ENCODE peak calls at places on chromosomes 13 and 19, in six cellular contexts. M, H, G, I, L and Q are unnamed samples.
A peak's percentile ranks its signal among the peaks of the same experiment; 100 is the strongest.

GRCh38 chr19:6062274-6062673 is 48.0 kb downstream of the RFX2 start:
- DNase-seq in L (peak; percentile 60), G (no peak), M (peak; percentile 81), I (no peak), H (peak; percentile 52), Q (peak; percentile 40)

GRCh38 chr19:19170053-19170945 is at the start of gene MEF2B:
- DNase-seq in H (no peak), L (peak; percentile 40), M (peak; percentile 80), G (peak; percentile 18), I (peak; percentile 96), Q (peak; percentile 44)

GRCh38 chr13:99131410-99131809 is 69.2 kb upstream of the UBAC2 start:
- DNase-seq in L (no peak), G (no peak), H (no peak), M (no peak), I (no peak), Q (no peak)

GRCh38 chr13:46184277-46184699 is 2.3 kb upstream of the LCP1 start:
- DNase-seq in G (peak; percentile 22), H (no peak), M (peak; percentile 63), I (peak; percentile 24), L (peak; percentile 11), Q (peak; percentile 19)

GRCh38 chr13:70623260-70623659 is 515.0 kb upstream of the KLHL1 start:
- DNase-seq in L (peak; percentile 5), M (no peak), I (peak; percentile 12), G (no peak), H (no peak), Q (peak; percentile 36)

GRCh38 chr19:1063909-1064660 is 2.9 kb upstream of the ARHGAP45 start:
- DNase-seq in G (no peak), L (no peak), I (no peak), H (no peak), M (no peak), Q (no peak)

GRCh38 chr13:78147905-78148304 is 229.3 kb upstream of the EDNRB start:
- DNase-seq in L (peak; percentile 67), H (no peak), I (no peak), M (no peak), G (peak; percentile 1), Q (peak; percentile 89)

GRCh38 chr19:39845621-39846175 is 481 bp downstream of the FBL start:
- DNase-seq in M (no peak), G (no peak), I (peak; percentile 73), L (no peak), H (no peak), Q (no peak)

GRCh38 chr13:21668665-21669599 is 1.9 kb upstream of the FGF9 start:
- DNase-seq in M (peak; percentile 64), I (peak; percentile 27), L (peak; percentile 24), G (no peak), H (no peak), Q (peak; percentile 21)

GRCh38 chr19:58059681-58060080 is 599 bp downstream of the ZNF135 start:
- DNase-seq in M (no peak), I (no peak), H (no peak), G (no peak), L (no peak), Q (no peak)

GRCh38 chr19:45478454-45479238 is 10.8 kb downstream of the FOSB start:
- DNase-seq in H (peak; percentile 63), G (peak; percentile 99), M (peak; percentile 92), L (peak; percentile 94), I (peak; percentile 73), Q (peak; percentile 96)

GRCh38 chr13:99432637-99433542 is 68.4 kb upstream of the TM9SF2 start:
- DNase-seq in H (no peak), M (peak; percentile 84), I (no peak), L (peak; percentile 80), G (peak; percentile 61), Q (peak; percentile 58)

GRCh38 chr13:47798906-47799305 is 202.2 kb downstream of the SUCLA2 start:
- DNase-seq in G (no peak), M (no peak), L (peak; percentile 42), I (no peak), H (no peak), Q (peak; percentile 51)

GRCh38 chr13:41306271-41307150 is 4.6 kb upstream of the NAA16 start:
- DNase-seq in G (peak; percentile 30), H (no peak), L (no peak), M (no peak), I (peak; percentile 21), Q (no peak)

GRCh38 chr19:46426506-46427162 is 2.1 kb downstream of the PNMA8C start:
- DNase-seq in M (no peak), L (peak; percentile 78), I (peak; percentile 94), H (no peak), G (peak; percentile 81), Q (peak; percentile 83)

GRCh38 chr13:51091839-51092238 is 19.2 kb downstream of the C13orf42 start:
- DNase-seq in H (no peak), I (no peak), M (no peak), G (no peak), L (no peak), Q (no peak)

GRCh38 chr19:19750842-19751790 is 18.2 kb upstream of the ZNF14 start:
- DNase-seq in M (no peak), G (no peak), L (no peak), I (peak; percentile 17), H (no peak), Q (no peak)

GRCh38 chr13:29496241-29496712 is 99.2 kb downstream of the SLC7A1 start:
- DNase-seq in H (no peak), G (peak; percentile 12), M (no peak), I (no peak), L (no peak), Q (peak; percentile 46)

GRCh38 chr13:66410314-66410713 is 819.8 kb downstream of the PCDH9 start:
- DNase-seq in L (peak; percentile 16), M (no peak), I (no peak), G (no peak), H (no peak), Q (no peak)

GRCh38 chr13:51619614-51620013 is 35.4 kb downstream of the WDFY2 start:
- DNase-seq in G (no peak), L (peak; percentile 92), H (no peak), I (no peak), M (no peak), Q (peak; percentile 50)

GRCh38 chr13:72686766-72687165 is 40.7 kb downstream of the MZT1 start:
- DNase-seq in H (no peak), L (no peak), I (no peak), M (no peak), G (no peak), Q (peak; percentile 18)

GRCh38 chr13:49503951-49504350 is 8.2 kb downstream of the PHF11 start:
- DNase-seq in G (no peak), L (peak; percentile 18), H (no peak), I (no peak), M (no peak), Q (no peak)

GRCh38 chr19:34904521-34904845 is 22.2 kb upstream of the ZNF30 start:
- DNase-seq in I (no peak), M (no peak), H (no peak), L (no peak), G (no peak), Q (no peak)

GRCh38 chr19:34900245-34900644 is 26.5 kb upstream of the ZNF30 start:
- DNase-seq in G (no peak), I (no peak), M (no peak), H (no peak), L (no peak), Q (no peak)

DNA sequence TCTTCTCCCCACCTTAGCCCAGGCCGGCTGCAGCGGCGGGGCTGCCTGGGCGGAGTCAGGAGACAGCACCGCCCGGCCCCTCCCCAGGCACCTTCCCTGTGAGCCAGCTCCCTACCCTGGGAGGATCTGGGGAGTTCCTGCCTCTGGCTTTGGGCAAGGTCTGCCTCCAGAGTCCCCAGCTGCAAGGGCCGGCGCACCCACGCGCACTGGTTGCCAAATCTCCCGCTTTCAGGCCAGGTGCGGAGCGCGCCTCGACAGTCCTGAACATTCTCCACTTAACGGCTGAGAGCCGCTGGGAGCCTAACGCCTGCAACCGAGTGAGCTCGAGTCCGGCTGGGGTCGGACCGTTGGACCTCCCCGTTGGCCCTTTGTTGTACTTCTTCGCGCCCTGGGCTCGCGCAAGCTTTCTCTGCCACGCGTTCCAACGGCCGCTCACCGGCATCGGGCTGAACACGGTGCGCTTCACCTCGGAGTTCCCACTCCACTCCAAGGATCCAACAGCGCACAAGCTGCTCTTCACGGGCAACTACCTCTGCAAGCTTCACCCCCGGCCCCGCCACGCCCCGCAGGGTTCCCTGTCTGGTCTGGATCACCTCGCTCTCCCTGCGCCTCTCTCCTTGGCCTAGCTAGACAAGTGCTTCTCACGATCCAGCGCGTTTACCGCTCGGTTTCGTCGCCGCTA is 21.7 kb upstream of the ZNF30 start:
- DNase-seq in G (no peak), H (no peak), L (no peak), I (peak; percentile 31), M (no peak), Q (no peak)
- H3K4me3 ChIP-seq in G (no peak overlapping the region), H (no peak overlapping the region), L (no peak overlapping the region), I (no peak overlapping the region), M (no peak overlapping the region), Q (no peak overlapping the region)

GRCh38 chr13:23810842-23811241 is 78.4 kb downstream of the MIPEP start:
- DNase-seq in L (no peak), H (no peak), I (no peak), M (no peak), G (no peak), Q (no peak)
- TF ChIP-seq CTCF in L (peak; percentile 15), H (no peak), I (no peak), M (no peak), G (no peak), Q (no peak)

GRCh38 chr13:30835442-30835841 is 70.6 kb upstream of the MEDAG start:
- DNase-seq in H (no peak), M (no peak), L (no peak), G (no peak), I (no peak), Q (no peak)

GRCh38 chr13:30832845-30833332 is 73.2 kb upstream of the MEDAG start:
- DNase-seq in I (peak; percentile 82), L (no peak), G (peak; percentile 42), M (peak; percentile 77), H (no peak), Q (peak; percentile 66)

GRCh38 chr13:30840515-30840914 is 65.6 kb upstream of the MEDAG start:
- DNase-seq in I (no peak), L (no peak), H (no peak), G (no peak), M (no peak), Q (no peak)

GRCh38 chr13:30841161-30841560 is 64.9 kb upstream of the MEDAG start:
- DNase-seq in G (no peak), H (no peak), M (no peak), L (peak; percentile 79), I (no peak), Q (no peak)

GRCh38 chr13:30837227-30838159 is 68.6 kb upstream of the MEDAG start:
- DNase-seq in M (no peak), I (no peak), L (no peak), G (no peak), H (no peak), Q (no peak)
- H3K4me3 ChIP-seq in M (no peak overlapping the region), I (no peak overlapping the region), L (no peak overlapping the region), G (no peak overlapping the region), H (no peak overlapping the region), Q (no peak overlapping the region)

GRCh38 chr13:105377452-105377851 is 1158.0 kb downstream of the EFNB2 start:
- DNase-seq in I (no peak), G (no peak), H (no peak), M (no peak), L (no peak), Q (no peak)
- TF ChIP-seq CTCF in I (no peak), G (no peak), H (no peak), M (no peak), L (no peak), Q (no peak)

GRCh38 chr19:11356676-11357550 is 1.7 kb downstream of the PLPPR2 start:
- DNase-seq in L (no peak), H (no peak), I (peak; percentile 31), G (no peak), M (no peak), Q (no peak)
- H3K4me3 ChIP-seq in L (no peak overlapping the region), H (no peak overlapping the region), I (no peak overlapping the region), G (no peak overlapping the region), M (no peak overlapping the region), Q (no peak overlapping the region)